ENCODE peak calls at places on chromosomes 1 and 21, in six cellular contexts. One of them, this sample, is unnamed.
A peak's percentile ranks its signal among the peaks of the same experiment; 100 is the strongest.

GRCh38 chr1:41874350-41874749 is 44.4 kb downstream of the HIVEP3 start:
- DNase-seq in heart left ventricle: no peak
- DNase-seq in right lobe of liver: no peak
- DNase-seq in GM23248: no peak
- DNase-seq in OCI-LY7: no peak
- DNase-seq in GM10248: no peak
- DNase-seq in this sample: no peak

GRCh38 chr1:221435510-221435909 is 306.4 kb downstream of the DUSP10 start:
- DNase-seq in heart left ventricle: no peak
- DNase-seq in right lobe of liver: no peak
- DNase-seq in GM23248: peak; percentile 78
- DNase-seq in OCI-LY7: peak; percentile 54
- DNase-seq in GM10248: peak; percentile 52
- DNase-seq in this sample: peak; percentile 59

GRCh38 chr1:9250586-9251381 is 16.2 kb downstream of the H6PD start:
- DNase-seq in heart left ventricle: no peak
- DNase-seq in right lobe of liver: peak; percentile 46
- DNase-seq in GM23248: no peak
- DNase-seq in OCI-LY7: no peak
- DNase-seq in GM10248: no peak
- DNase-seq in this sample: no peak

GRCh38 chr1:31760422-31760900 is 3.7 kb downstream of the ADGRB2 start:
- DNase-seq in heart left ventricle: no peak
- DNase-seq in right lobe of liver: no peak
- DNase-seq in GM23248: no peak
- DNase-seq in OCI-LY7: peak; percentile 22
- DNase-seq in GM10248: no peak
- DNase-seq in this sample: no peak

GRCh38 chr1:165284471-165284870 is 72.0 kb downstream of the LMX1A start:
- DNase-seq in heart left ventricle: no peak
- DNase-seq in right lobe of liver: no peak
- DNase-seq in GM23248: no peak
- DNase-seq in OCI-LY7: no peak
- DNase-seq in GM10248: no peak
- DNase-seq in this sample: no peak

GRCh38 chr1:167955915-167956314 is 19.0 kb upstream of the MPC2 start:
- DNase-seq in heart left ventricle: no peak
- DNase-seq in right lobe of liver: no peak
- DNase-seq in GM23248: peak; percentile 52
- DNase-seq in OCI-LY7: no peak
- DNase-seq in GM10248: no peak
- DNase-seq in this sample: no peak

GRCh38 chr21:21084179-21084578 is 86.0 kb downstream of the NCAM2 start:
- DNase-seq in heart left ventricle: no peak
- DNase-seq in right lobe of liver: no peak
- DNase-seq in GM23248: no peak
- DNase-seq in OCI-LY7: no peak
- DNase-seq in GM10248: no peak
- DNase-seq in this sample: no peak

GRCh38 chr21:9737871-9738520 is 783.4 kb upstream of the TPTE start:
- DNase-seq in heart left ventricle: no peak
- DNase-seq in right lobe of liver: no peak
- DNase-seq in GM23248: no peak
- DNase-seq in OCI-LY7: no peak
- DNase-seq in GM10248: no peak
- DNase-seq in this sample: no peak

GRCh38 chr1:168396940-168397680 is 116.4 kb downstream of the TBX19 start:
- DNase-seq in heart left ventricle: no peak
- DNase-seq in right lobe of liver: no peak
- DNase-seq in GM23248: no peak
- DNase-seq in OCI-LY7: no peak
- DNase-seq in GM10248: no peak
- DNase-seq in this sample: no peak

GRCh38 chr21:43716376-43717165 is 2.4 kb upstream of the PDXK start:
- DNase-seq in heart left ventricle: no peak
- DNase-seq in right lobe of liver: no peak
- DNase-seq in GM23248: peak; percentile 54
- DNase-seq in OCI-LY7: peak; percentile 86
- DNase-seq in GM10248: peak; percentile 63
- DNase-seq in this sample: peak; percentile 80

GRCh38 chr1:219514728-219515127 is 98.2 kb downstream of the ZC3H11B start:
- DNase-seq in heart left ventricle: no peak
- DNase-seq in right lobe of liver: no peak
- DNase-seq in GM23248: no peak
- DNase-seq in OCI-LY7: no peak
- DNase-seq in GM10248: no peak
- DNase-seq in this sample: no peak

GRCh38 chr1:31843506-31843905 is 27.7 kb upstream of the SPOCD1 start:
- DNase-seq in heart left ventricle: no peak
- DNase-seq in right lobe of liver: no peak
- DNase-seq in GM23248: peak; percentile 97
- DNase-seq in OCI-LY7: peak; percentile 73
- DNase-seq in GM10248: no peak
- DNase-seq in this sample: no peak

GRCh38 chr1:36349241-36349671 is 25.8 kb upstream of the EVA1B start:
- DNase-seq in heart left ventricle: no peak
- DNase-seq in right lobe of liver: no peak
- DNase-seq in GM23248: peak; percentile 81
- DNase-seq in OCI-LY7: peak; percentile 88
- DNase-seq in GM10248: peak; percentile 84
- DNase-seq in this sample: peak; percentile 96

GRCh38 chr1:219659005-219659632 is 46.2 kb upstream of the ZC3H11B start:
- DNase-seq in heart left ventricle: no peak
- DNase-seq in right lobe of liver: no peak
- DNase-seq in GM23248: peak; percentile 39
- DNase-seq in OCI-LY7: no peak
- DNase-seq in GM10248: no peak
- DNase-seq in this sample: peak; percentile 41

GRCh38 chr1:59123081-59123675 is 173.7 kb upstream of the FGGY start:
- DNase-seq in heart left ventricle: no peak
- DNase-seq in right lobe of liver: no peak
- DNase-seq in GM23248: peak; percentile 37
- DNase-seq in OCI-LY7: no peak
- DNase-seq in GM10248: no peak
- DNase-seq in this sample: no peak

GRCh38 chr1:233373226-233373625 is 45.7 kb downstream of the MAP3K21 start:
- DNase-seq in heart left ventricle: no peak
- DNase-seq in right lobe of liver: no peak
- DNase-seq in GM23248: no peak
- DNase-seq in OCI-LY7: no peak
- DNase-seq in GM10248: no peak
- DNase-seq in this sample: no peak

GRCh38 chr1:89697397-89697796 is 64.5 kb downstream of the LRRC8C start:
- DNase-seq in heart left ventricle: no peak
- DNase-seq in right lobe of liver: no peak
- DNase-seq in GM23248: no peak
- DNase-seq in OCI-LY7: no peak
- DNase-seq in GM10248: no peak
- DNase-seq in this sample: no peak

GRCh38 chr1:151520359-151520758 is 9.2 kb downstream of the CGN start:
- DNase-seq in heart left ventricle: no peak
- DNase-seq in right lobe of liver: no peak
- DNase-seq in GM23248: no peak
- DNase-seq in OCI-LY7: no peak
- DNase-seq in GM10248: no peak
- DNase-seq in this sample: no peak

GRCh38 chr1:59697138-59697811 is 117.5 kb upstream of the HOOK1 start:
- DNase-seq in heart left ventricle: no peak
- DNase-seq in right lobe of liver: no peak
- DNase-seq in GM23248: peak; percentile 33
- DNase-seq in OCI-LY7: no peak
- DNase-seq in GM10248: no peak
- DNase-seq in this sample: peak; percentile 86

GRCh38 chr1:33373606-33374005 is 52.7 kb upstream of the A3GALT2 start:
- DNase-seq in heart left ventricle: no peak
- DNase-seq in right lobe of liver: no peak
- DNase-seq in GM23248: no peak
- DNase-seq in OCI-LY7: no peak
- DNase-seq in GM10248: no peak
- DNase-seq in this sample: no peak

GRCh38 chr1:198018529-198018928 is 101.4 kb downstream of the LHX9 start:
- DNase-seq in heart left ventricle: no peak
- DNase-seq in right lobe of liver: no peak
- DNase-seq in GM23248: peak; percentile 96
- DNase-seq in OCI-LY7: no peak
- DNase-seq in GM10248: no peak
- DNase-seq in this sample: peak; percentile 39

GRCh38 chr21:20701235-20701634 is 297.0 kb upstream of the NCAM2 start:
- DNase-seq in heart left ventricle: no peak
- DNase-seq in right lobe of liver: no peak
- DNase-seq in GM23248: no peak
- DNase-seq in OCI-LY7: no peak
- DNase-seq in GM10248: no peak
- DNase-seq in this sample: no peak

GRCh38 chr21:45507888-45508508 is 34.2 kb downstream of the SLC19A1 start:
- DNase-seq in heart left ventricle: no peak
- DNase-seq in right lobe of liver: no peak
- DNase-seq in GM23248: no peak
- DNase-seq in OCI-LY7: no peak
- DNase-seq in GM10248: no peak
- DNase-seq in this sample: no peak

GRCh38 chr1:95888877-95889799 is 655.1 kb downstream of the RWDD3 start:
- DNase-seq in heart left ventricle: no peak
- DNase-seq in right lobe of liver: no peak
- DNase-seq in GM23248: no peak
- DNase-seq in OCI-LY7: no peak
- DNase-seq in GM10248: no peak
- DNase-seq in this sample: no peak

GRCh38 chr1:941588-942383 is 17.3 kb downstream of the NOC2L start:
- DNase-seq in heart left ventricle: peak; percentile 77
- DNase-seq in right lobe of liver: peak; percentile 76
- DNase-seq in GM23248: peak; percentile 95
- DNase-seq in OCI-LY7: no peak
- DNase-seq in GM10248: peak; percentile 61
- DNase-seq in this sample: no peak

GRCh38 chr1:211329764-211330201 is 3.1 kb downstream of the TRAF5 start:
- DNase-seq in heart left ventricle: no peak
- DNase-seq in right lobe of liver: no peak
- DNase-seq in GM23248: no peak
- DNase-seq in OCI-LY7: peak; percentile 83
- DNase-seq in GM10248: peak; percentile 46
- DNase-seq in this sample: no peak

GRCh38 chr1:114956570-114956969 is 73.1 kb upstream of the TSHB start:
- DNase-seq in heart left ventricle: no peak
- DNase-seq in right lobe of liver: no peak
- DNase-seq in GM23248: peak; percentile 23
- DNase-seq in OCI-LY7: no peak
- DNase-seq in GM10248: no peak
- DNase-seq in this sample: peak; percentile 5

GRCh38 chr1:22287946-22288520 is 145.1 kb upstream of the WNT4 start:
- DNase-seq in heart left ventricle: no peak
- DNase-seq in right lobe of liver: no peak
- DNase-seq in GM23248: no peak
- DNase-seq in OCI-LY7: no peak
- DNase-seq in GM10248: no peak
- DNase-seq in this sample: no peak

GRCh38 chr1:180498594-180498993 is 3.8 kb downstream of the ACBD6 start:
- DNase-seq in heart left ventricle: no peak
- DNase-seq in right lobe of liver: no peak
- DNase-seq in GM23248: peak; percentile 14
- DNase-seq in OCI-LY7: no peak
- DNase-seq in GM10248: no peak
- DNase-seq in this sample: no peak

GRCh38 chr1:45772971-45773370 is 22.5 kb upstream of the IPP start:
- DNase-seq in heart left ventricle: no peak
- DNase-seq in right lobe of liver: no peak
- DNase-seq in GM23248: no peak
- DNase-seq in OCI-LY7: no peak
- DNase-seq in GM10248: no peak
- DNase-seq in this sample: no peak

This sample was measured in MV-4-11.